ENCODE peak calls at places on chromosomes 6 and 20, in six cellular contexts. One of them, this sample, is unnamed.

GRCh38 chr20:50815162-50815989 is 20.5 kb downstream of the BCAS4 start:
- DNase-seq in neural crest cell: no peak
- DNase-seq in CD8-positive, alpha-beta T cell: no peak
- DNase-seq in pancreas: no peak
- DNase-seq in endothelial cell: no peak
- DNase-seq in fibroblast of pulmonary artery: no peak
- DNase-seq in this sample: no peak

GRCh38 chr6:33672808-33673207 is 38.7 kb downstream of the UQCC2 start:
- DNase-seq in endothelial cell: no peak
- DNase-seq in pancreas: peak; percentile 55
- DNase-seq in fibroblast of pulmonary artery: peak; percentile 96
- DNase-seq in CD8-positive, alpha-beta T cell: no peak
- DNase-seq in neural crest cell: peak; percentile 41
- DNase-seq in this sample: no peak

GRCh38 chr6:25670793-25671513 is 18.9 kb downstream of the SCGN start:
- DNase-seq in fibroblast of pulmonary artery: no peak
- DNase-seq in endothelial cell: no peak
- DNase-seq in neural crest cell: no peak
- DNase-seq in CD8-positive, alpha-beta T cell: no peak
- DNase-seq in pancreas: no peak
- DNase-seq in this sample: no peak

GRCh38 chr20:7285918-7286556 is 518.6 kb downstream of the BMP2 start:
- DNase-seq in pancreas: peak; percentile 74
- DNase-seq in endothelial cell: peak; percentile 76
- DNase-seq in CD8-positive, alpha-beta T cell: no peak
- DNase-seq in neural crest cell: peak; percentile 77
- DNase-seq in fibroblast of pulmonary artery: peak; percentile 94
- DNase-seq in this sample: no peak

GRCh38 chr6:26269406-26270120 is 95.4 kb upstream of the BTN3A2 start:
- DNase-seq in pancreas: no peak
- DNase-seq in fibroblast of pulmonary artery: no peak
- DNase-seq in endothelial cell: no peak
- DNase-seq in neural crest cell: no peak
- DNase-seq in CD8-positive, alpha-beta T cell: no peak
- DNase-seq in this sample: no peak

GRCh38 chr6:135146160-135146920 is 34.8 kb upstream of the MYB start:
- DNase-seq in fibroblast of pulmonary artery: peak; percentile 31
- DNase-seq in neural crest cell: no peak
- DNase-seq in pancreas: no peak
- DNase-seq in endothelial cell: no peak
- DNase-seq in CD8-positive, alpha-beta T cell: no peak
- DNase-seq in this sample: no peak

GRCh38 chr20:15992564-15992963 is 580.7 kb downstream of the KIF16B start:
- DNase-seq in pancreas: no peak
- DNase-seq in neural crest cell: no peak
- DNase-seq in fibroblast of pulmonary artery: no peak
- DNase-seq in CD8-positive, alpha-beta T cell: no peak
- DNase-seq in endothelial cell: no peak
- DNase-seq in this sample: no peak

GRCh38 chr20:40019510-40019909 is 669.5 kb downstream of the MAFB start:
- DNase-seq in pancreas: no peak
- DNase-seq in endothelial cell: no peak
- DNase-seq in fibroblast of pulmonary artery: no peak
- DNase-seq in neural crest cell: no peak
- DNase-seq in CD8-positive, alpha-beta T cell: no peak
- DNase-seq in this sample: no peak

GRCh38 chr20:51732454-51732791 is 35.8 kb downstream of the ATP9A start:
- DNase-seq in pancreas: no peak
- DNase-seq in endothelial cell: no peak
- DNase-seq in neural crest cell: no peak
- DNase-seq in fibroblast of pulmonary artery: peak; percentile 31
- DNase-seq in CD8-positive, alpha-beta T cell: no peak
- DNase-seq in this sample: no peak

GRCh38 chr6:142353690-142354089 is 51.9 kb downstream of the ADGRG6 start:
- DNase-seq in fibroblast of pulmonary artery: no peak
- DNase-seq in CD8-positive, alpha-beta T cell: no peak
- DNase-seq in neural crest cell: no peak
- DNase-seq in pancreas: no peak
- DNase-seq in endothelial cell: no peak
- DNase-seq in this sample: no peak

GRCh38 chr20:32518593-32519366 is 66.4 kb downstream of the NOL4L start:
- DNase-seq in pancreas: no peak
- DNase-seq in fibroblast of pulmonary artery: no peak
- DNase-seq in endothelial cell: no peak
- DNase-seq in neural crest cell: no peak
- DNase-seq in CD8-positive, alpha-beta T cell: no peak
- DNase-seq in this sample: peak; percentile 76

GRCh38 chr6:114258376-114258775 is 84.4 kb downstream of the HS3ST5 start:
- DNase-seq in endothelial cell: no peak
- DNase-seq in fibroblast of pulmonary artery: no peak
- DNase-seq in CD8-positive, alpha-beta T cell: no peak
- DNase-seq in pancreas: no peak
- DNase-seq in neural crest cell: no peak
- DNase-seq in this sample: no peak
- TF ChIP-seq CTCF in endothelial cell: no peak
- TF ChIP-seq CTCF in fibroblast of pulmonary artery: no peak
- TF ChIP-seq CTCF in CD8-positive, alpha-beta T cell: no peak
- TF ChIP-seq CTCF in pancreas: no peak
- TF ChIP-seq CTCF in neural crest cell: no peak
- TF ChIP-seq CTCF in this sample: no peak

DNA sequence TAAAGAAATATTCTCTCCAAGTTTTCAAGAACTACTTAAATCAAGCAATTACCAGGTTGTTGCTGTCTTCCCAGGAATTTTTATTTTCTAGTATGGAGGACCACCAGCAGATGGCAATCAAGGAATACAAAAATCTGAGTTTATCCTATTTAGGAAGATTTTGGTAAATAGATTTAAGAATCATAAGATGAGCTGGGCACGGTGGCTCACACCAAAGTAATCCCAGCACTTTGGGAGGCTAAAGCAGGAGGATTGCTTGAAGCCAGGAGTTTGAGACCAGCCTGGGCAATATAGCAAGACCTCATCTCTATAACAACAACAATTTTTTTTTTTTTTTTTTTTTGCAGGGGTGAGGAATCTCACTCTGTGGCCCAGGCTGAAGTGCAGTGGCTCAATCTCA is 19.3 kb upstream of the SEC63 start:
- DNase-seq in CD8-positive, alpha-beta T cell: no peak
- DNase-seq in fibroblast of pulmonary artery: peak; percentile 61
- DNase-seq in endothelial cell: peak; percentile 11
- DNase-seq in neural crest cell: peak; percentile 10
- DNase-seq in pancreas: no peak
- DNase-seq in this sample: no peak
- TF ChIP-seq CTCF in CD8-positive, alpha-beta T cell: no peak
- TF ChIP-seq CTCF in fibroblast of pulmonary artery: peak; percentile 49
- TF ChIP-seq CTCF in endothelial cell: peak; percentile 59
- TF ChIP-seq CTCF in neural crest cell: peak; percentile 68
- TF ChIP-seq CTCF in pancreas: no peak
- TF ChIP-seq CTCF in this sample: peak; percentile 72

GRCh38 chr6:40588480-40588879 is 1.3 kb upstream of the LRFN2 start:
- DNase-seq in endothelial cell: no peak
- DNase-seq in CD8-positive, alpha-beta T cell: no peak
- DNase-seq in fibroblast of pulmonary artery: no peak
- DNase-seq in pancreas: no peak
- DNase-seq in neural crest cell: no peak
- DNase-seq in this sample: no peak

GRCh38 chr6:40586369-40586768 is 795 bp downstream of the LRFN2 start:
- DNase-seq in fibroblast of pulmonary artery: no peak
- DNase-seq in CD8-positive, alpha-beta T cell: no peak
- DNase-seq in endothelial cell: peak; percentile 14
- DNase-seq in neural crest cell: no peak
- DNase-seq in pancreas: no peak
- DNase-seq in this sample: no peak

GRCh38 chr6:40588070-40588384 is 863 bp upstream of the LRFN2 start:
- DNase-seq in CD8-positive, alpha-beta T cell: no peak
- DNase-seq in fibroblast of pulmonary artery: no peak
- DNase-seq in endothelial cell: no peak
- DNase-seq in pancreas: no peak
- DNase-seq in neural crest cell: no peak
- DNase-seq in this sample: no peak

GRCh38 chr6:40586800-40587201 is 363 bp downstream of the LRFN2 start:
- DNase-seq in fibroblast of pulmonary artery: no peak
- DNase-seq in CD8-positive, alpha-beta T cell: no peak
- DNase-seq in neural crest cell: peak; percentile 12
- DNase-seq in pancreas: no peak
- DNase-seq in endothelial cell: peak; percentile 30
- DNase-seq in this sample: no peak

DNA sequence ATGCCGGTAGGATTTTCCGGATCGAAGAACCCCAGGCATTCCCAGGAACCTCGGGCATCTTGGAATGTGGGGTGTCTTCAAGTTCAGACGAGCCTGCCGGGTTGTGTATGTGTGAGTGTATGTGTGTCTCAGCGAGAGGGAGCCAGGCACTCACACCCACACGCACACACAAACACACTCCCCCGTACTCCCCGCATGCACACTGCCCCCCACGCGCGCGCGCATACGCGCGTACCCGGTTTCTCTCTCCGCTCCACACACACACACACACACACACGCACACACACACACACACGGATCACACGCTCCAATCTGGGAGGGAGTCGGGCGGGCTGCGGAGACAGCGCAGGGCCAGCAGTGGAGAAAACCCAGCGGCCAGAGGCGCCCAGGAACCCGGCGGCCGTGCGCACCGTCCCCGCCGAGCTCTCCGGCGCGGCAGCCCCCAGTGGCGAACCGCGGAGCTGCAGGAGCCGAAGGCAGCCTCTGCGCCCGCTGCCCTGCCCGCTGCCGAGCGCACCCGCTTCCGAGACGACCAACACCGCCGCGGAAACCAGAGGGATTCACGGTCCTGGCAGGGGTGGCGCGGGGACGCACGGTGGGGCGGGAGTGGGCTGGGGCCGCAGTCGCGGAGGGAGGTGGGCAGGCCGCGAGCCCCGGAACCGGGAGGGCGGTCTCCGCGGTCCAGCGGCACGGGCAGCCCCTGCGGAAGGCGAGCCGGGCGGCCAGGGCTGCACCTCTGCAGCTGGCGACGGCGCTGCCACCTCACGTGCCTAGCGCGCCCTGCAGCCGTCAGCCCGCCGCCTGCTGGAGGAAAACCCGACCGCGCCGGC is at the start of gene LRFN2:
- DNase-seq in pancreas: peak; percentile 86
- DNase-seq in fibroblast of pulmonary artery: peak; percentile 67
- DNase-seq in CD8-positive, alpha-beta T cell: peak; percentile 50
- DNase-seq in neural crest cell: peak; percentile 89
- DNase-seq in endothelial cell: peak; percentile 93
- DNase-seq in this sample: peak; percentile 72
- TF ChIP-seq CTCF in pancreas: peak; percentile 62
- TF ChIP-seq CTCF in fibroblast of pulmonary artery: peak; percentile 27
- TF ChIP-seq CTCF in CD8-positive, alpha-beta T cell: peak; percentile 62
- TF ChIP-seq CTCF in neural crest cell: peak; percentile 68
- TF ChIP-seq CTCF in endothelial cell: peak; percentile 91
- TF ChIP-seq CTCF in this sample: peak; percentile 76

DNA sequence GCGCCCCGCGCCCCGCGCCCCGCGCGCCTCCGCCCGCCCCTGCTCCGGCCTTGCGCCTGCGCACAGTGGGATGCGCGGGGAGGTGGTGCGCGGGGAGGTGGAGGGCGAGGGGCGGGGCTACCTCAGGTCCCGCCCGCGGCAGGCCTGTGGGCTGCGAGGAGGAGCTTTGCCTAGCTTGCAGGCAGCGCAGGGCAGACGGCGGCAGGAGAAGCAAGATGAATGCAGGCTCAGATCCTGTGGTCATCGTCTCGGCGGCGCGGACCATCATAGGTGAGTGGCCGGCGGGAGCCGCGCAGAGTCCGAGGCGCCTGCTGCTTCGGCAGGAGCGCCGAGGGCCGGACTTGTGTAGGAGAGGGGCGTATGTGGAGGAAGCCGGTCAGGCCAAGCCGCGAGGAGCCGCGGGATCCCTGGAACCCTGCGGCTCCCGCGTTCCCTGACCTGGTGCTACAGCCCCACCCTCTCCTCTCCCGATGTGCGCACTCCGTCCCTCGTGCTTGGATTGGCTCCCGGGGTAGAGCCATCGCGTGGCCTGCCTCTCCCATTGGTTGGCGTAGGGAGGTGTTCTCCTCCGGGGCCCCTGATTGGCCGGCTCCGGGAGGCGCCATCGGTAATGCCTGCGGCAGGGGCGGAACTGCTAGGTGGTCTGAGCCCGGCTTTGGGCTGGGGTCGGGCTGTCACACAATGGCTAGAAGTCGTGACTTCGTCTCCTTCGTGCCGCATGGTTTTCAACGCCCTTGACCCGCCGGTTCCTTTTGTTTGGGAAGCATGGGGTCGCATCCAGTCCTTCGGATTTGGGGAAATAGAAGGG is at the start of gene ACAT2:
- DNase-seq in pancreas: peak; percentile 96
- DNase-seq in CD8-positive, alpha-beta T cell: peak; percentile 91
- DNase-seq in fibroblast of pulmonary artery: peak; percentile 94
- DNase-seq in neural crest cell: peak; percentile 88
- DNase-seq in endothelial cell: peak; percentile 91
- DNase-seq in this sample: peak; percentile 97
- TF ChIP-seq CTCF in pancreas: no peak
- TF ChIP-seq CTCF in CD8-positive, alpha-beta T cell: no peak
- TF ChIP-seq CTCF in fibroblast of pulmonary artery: no peak
- TF ChIP-seq CTCF in neural crest cell: no peak
- TF ChIP-seq CTCF in endothelial cell: no peak
- TF ChIP-seq CTCF in this sample: no peak

GRCh38 chr6:144093658-144094057 is 1.7 kb downstream of the SF3B5 start:
- DNase-seq in fibroblast of pulmonary artery: no peak
- DNase-seq in neural crest cell: no peak
- DNase-seq in endothelial cell: no peak
- DNase-seq in CD8-positive, alpha-beta T cell: no peak
- DNase-seq in pancreas: no peak
- DNase-seq in this sample: no peak

GRCh38 chr6:144094731-144095133 is 641 bp downstream of the SF3B5 start:
- DNase-seq in CD8-positive, alpha-beta T cell: no peak
- DNase-seq in fibroblast of pulmonary artery: no peak
- DNase-seq in neural crest cell: no peak
- DNase-seq in pancreas: no peak
- DNase-seq in endothelial cell: no peak
- DNase-seq in this sample: no peak

GRCh38 chr6:144098993-144099392 is 3.6 kb upstream of the SF3B5 start:
- DNase-seq in neural crest cell: no peak
- DNase-seq in endothelial cell: no peak
- DNase-seq in pancreas: no peak
- DNase-seq in CD8-positive, alpha-beta T cell: no peak
- DNase-seq in fibroblast of pulmonary artery: no peak
- DNase-seq in this sample: no peak

GRCh38 chr6:144093236-144093635 is 2.1 kb downstream of the SF3B5 start:
- DNase-seq in neural crest cell: no peak
- DNase-seq in CD8-positive, alpha-beta T cell: no peak
- DNase-seq in endothelial cell: no peak
- DNase-seq in pancreas: no peak
- DNase-seq in fibroblast of pulmonary artery: no peak
- DNase-seq in this sample: no peak

GRCh38 chr6:144095134-144096002 is at the start of gene SF3B5:
- DNase-seq in endothelial cell: peak; percentile 94
- DNase-seq in CD8-positive, alpha-beta T cell: peak; percentile 99
- DNase-seq in neural crest cell: peak; percentile 90
- DNase-seq in pancreas: peak; percentile 95
- DNase-seq in fibroblast of pulmonary artery: peak; percentile 100
- DNase-seq in this sample: peak; percentile 98
- TF ChIP-seq CTCF in endothelial cell: no peak
- TF ChIP-seq CTCF in CD8-positive, alpha-beta T cell: no peak
- TF ChIP-seq CTCF in neural crest cell: no peak
- TF ChIP-seq CTCF in pancreas: no peak
- TF ChIP-seq CTCF in fibroblast of pulmonary artery: no peak
- TF ChIP-seq CTCF in this sample: no peak

GRCh38 chr6:5078121-5078695 is 6.9 kb upstream of the PPP1R3G start:
- DNase-seq in fibroblast of pulmonary artery: no peak
- DNase-seq in neural crest cell: no peak
- DNase-seq in endothelial cell: no peak
- DNase-seq in CD8-positive, alpha-beta T cell: no peak
- DNase-seq in pancreas: no peak
- DNase-seq in this sample: no peak
- TF ChIP-seq CTCF in fibroblast of pulmonary artery: peak; percentile 11
- TF ChIP-seq CTCF in neural crest cell: no peak
- TF ChIP-seq CTCF in endothelial cell: no peak
- TF ChIP-seq CTCF in CD8-positive, alpha-beta T cell: no peak
- TF ChIP-seq CTCF in pancreas: no peak
- TF ChIP-seq CTCF in this sample: no peak

GRCh38 chr20:44222969-44223368 is 12.4 kb upstream of the OSER1 start:
- DNase-seq in CD8-positive, alpha-beta T cell: no peak
- DNase-seq in neural crest cell: no peak
- DNase-seq in endothelial cell: peak; percentile 23
- DNase-seq in fibroblast of pulmonary artery: no peak
- DNase-seq in pancreas: no peak
- DNase-seq in this sample: no peak
- TF ChIP-seq CTCF in CD8-positive, alpha-beta T cell: no peak
- TF ChIP-seq CTCF in neural crest cell: no peak
- TF ChIP-seq CTCF in endothelial cell: peak; percentile 25
- TF ChIP-seq CTCF in fibroblast of pulmonary artery: no peak
- TF ChIP-seq CTCF in pancreas: no peak
- TF ChIP-seq CTCF in this sample: peak; percentile 27